ENCODE peak calls at places on chromosomes 6 and 20, in seven cellular contexts. X is IMR-90, N is heart left ventricle, A is A549, O is body of pancreas, R is sigmoid colon, V is breast epithelium. Q is an unnamed sample.
A peak's percentile ranks its signal among the peaks of the same experiment; 100 is the strongest.

GRCh38 chr20:37305839-37306238 is 16.4 kb downstream of the MANBAL start:
- DNase-seq in X (no peak), R (peak; percentile 42), O (no peak), V (no peak), A (no peak), N (no peak), Q (no peak)

GRCh38 chr20:40689943-40690835 is 1.2 kb upstream of the MAFB start:
- DNase-seq in V (peak; percentile 93), X (peak; percentile 79), A (peak; percentile 86), R (peak; percentile 95), O (peak; percentile 93), N (peak; percentile 89), Q (peak; percentile 90)

GRCh38 chr6:82259389-82259788 is 11.8 kb upstream of the IBTK start:
- DNase-seq in O (no peak), V (no peak), R (no peak), X (no peak), A (no peak), N (no peak), Q (no peak)

GRCh38 chr6:76681781-76682180 is 609.3 kb upstream of the IMPG1 start:
- DNase-seq in V (no peak), X (no peak), N (no peak), R (no peak), O (no peak), A (no peak), Q (no peak)

GRCh38 chr6:136647363-136647763 is 97.1 kb upstream of the MAP7 start:
- DNase-seq in V (no peak), R (no peak), A (no peak), O (no peak), N (peak; percentile 29), X (peak; percentile 97), Q (peak; percentile 41)

GRCh38 chr20:17621229-17621968 is 51.5 kb downstream of the DSTN start:
- DNase-seq in O (peak; percentile 17), V (peak; percentile 33), N (no peak), A (no peak), R (peak; percentile 62), X (no peak), Q (peak; percentile 51)

GRCh38 chr6:145895802-145896201 is 68.4 kb downstream of the SHPRH start:
- DNase-seq in V (no peak), R (no peak), O (no peak), N (no peak), X (peak; percentile 28), A (no peak), Q (no peak)

GRCh38 chr20:34249291-34249690 is 8.1 kb downstream of the ASIP start:
- DNase-seq in V (no peak), A (no peak), R (no peak), X (peak; percentile 71), O (no peak), N (no peak), Q (no peak)

GRCh38 chr6:46091080-46091478 is 38.7 kb upstream of the ENPP4 start:
- DNase-seq in A (no peak), V (no peak), R (no peak), O (no peak), X (no peak), N (no peak), Q (no peak)

DNA sequence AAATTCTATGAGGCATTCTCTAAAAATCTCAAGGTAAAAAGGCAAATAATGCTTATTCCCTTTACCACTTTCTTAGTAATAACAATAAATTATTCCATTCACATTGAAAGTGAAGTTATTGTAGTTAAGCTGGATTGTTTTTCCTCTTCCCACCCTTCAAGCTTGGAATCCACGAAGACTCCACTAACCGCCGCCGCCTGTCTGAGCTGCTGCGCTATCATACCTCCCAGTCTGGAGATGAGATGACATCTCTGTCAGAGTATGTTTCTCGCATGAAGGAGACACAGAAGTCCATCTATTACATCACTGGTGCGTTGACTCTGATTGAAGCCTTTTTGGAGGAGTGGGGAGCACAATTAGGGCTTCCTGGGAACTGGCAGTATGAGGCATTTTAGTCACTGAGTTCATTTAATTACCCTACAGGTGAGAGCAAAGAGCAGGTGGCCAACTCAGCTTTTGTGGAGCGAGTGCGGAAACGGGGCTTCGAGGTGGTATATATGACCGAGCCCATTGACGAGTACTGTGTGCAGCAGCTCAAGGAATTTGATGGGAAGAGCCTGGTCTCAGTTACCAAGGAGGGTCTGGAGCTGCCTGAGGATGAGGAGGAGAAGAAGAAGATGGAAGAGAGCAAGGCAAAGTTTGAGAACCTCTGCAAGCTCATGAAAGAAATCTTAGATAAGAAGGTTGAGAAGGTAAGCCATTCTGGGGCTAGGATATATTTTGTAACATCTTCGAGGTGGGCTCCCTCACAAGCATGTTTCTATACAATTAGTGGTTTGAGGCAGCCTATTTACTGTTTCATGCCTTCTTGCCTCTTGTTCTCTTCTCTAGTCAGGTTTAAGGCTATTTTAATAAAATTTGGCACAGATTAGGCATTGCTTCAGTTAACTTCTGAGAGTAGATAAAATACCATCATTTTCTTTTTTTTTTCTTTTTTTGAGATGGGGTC is 4.9 kb downstream of the HSP90AB1 start:
- DNase-seq in R (no peak), X (no peak), A (no peak), O (no peak), N (no peak), V (no peak), Q (no peak)
- TF ChIP-seq POLR2A in R (no peak), X (no peak), A (no peak), O (no peak), N (no peak), V (no peak), Q (no peak)

GRCh38 chr6:157761926-157762325 is 61.1 kb upstream of the SNX9 start:
- DNase-seq in V (no peak), A (no peak), O (no peak), X (no peak), R (no peak), N (no peak), Q (no peak)

GRCh38 chr6:157760137-157760536 is 62.9 kb upstream of the SNX9 start:
- DNase-seq in N (no peak), V (no peak), A (no peak), R (no peak), O (no peak), X (no peak), Q (no peak)

GRCh38 chr6:157762636-157763035 is 60.4 kb upstream of the SNX9 start:
- DNase-seq in V (no peak), R (no peak), X (no peak), N (no peak), A (peak; percentile 21), O (no peak), Q (no peak)

GRCh38 chr6:157760589-157761330 is 62.3 kb upstream of the SNX9 start:
- DNase-seq in O (no peak), X (peak; percentile 90), R (no peak), N (no peak), V (no peak), A (peak; percentile 20), Q (no peak)

GRCh38 chr6:157761331-157761921 is 61.6 kb upstream of the SNX9 start:
- DNase-seq in N (no peak), O (no peak), V (no peak), R (no peak), X (peak; percentile 76), A (no peak), Q (no peak)
- H3K4me1 ChIP-seq in N (peaks cover 8% of the 10 kb centered on the region), O (peaks cover 28% of the 10 kb centered on the region), V (peaks cover 20% of the 10 kb centered on the region), R (peaks cover 62% of the 10 kb centered on the region), X (peaks cover 36% of the 10 kb centered on the region), A (peaks cover 55% of the 10 kb centered on the region), Q (peaks cover 54% of the 10 kb centered on the region)

DNA sequence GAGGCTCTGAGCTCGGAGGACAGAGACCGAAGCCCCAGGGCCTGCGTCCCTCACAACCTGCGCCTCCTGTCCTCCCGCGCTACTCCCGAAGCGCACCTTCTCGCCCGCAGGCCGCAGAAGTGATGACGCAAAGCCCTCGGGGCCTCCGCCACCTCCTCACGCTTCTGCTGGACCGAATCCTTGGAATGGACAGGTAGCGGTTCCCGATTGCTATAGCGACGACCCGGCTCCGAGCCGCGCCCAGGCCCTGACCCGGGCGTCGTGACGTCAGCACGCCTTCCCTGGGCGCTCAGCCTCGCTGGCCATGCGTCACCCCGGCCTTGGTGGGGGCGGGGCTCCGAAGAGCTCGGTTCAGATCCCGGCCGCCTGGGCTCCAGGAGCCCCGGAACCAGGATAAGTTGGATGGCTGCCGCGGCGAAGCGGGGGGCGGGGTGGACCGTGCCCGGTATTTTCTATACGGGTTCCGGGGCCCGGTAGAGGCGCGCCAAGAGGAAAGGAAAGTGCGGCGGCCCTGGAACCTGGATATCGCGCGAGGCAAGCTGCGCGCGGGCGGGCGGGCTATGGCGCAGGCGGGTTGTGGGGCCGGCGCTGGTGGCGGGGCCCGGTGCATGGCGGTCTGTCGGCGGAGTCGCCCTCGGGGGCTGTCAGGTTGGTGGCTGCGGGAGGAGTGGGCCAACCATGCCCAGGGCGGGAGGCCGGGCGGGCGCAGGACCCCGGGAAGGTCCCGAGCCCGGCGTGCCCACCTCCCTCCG is at the start of gene ZNF76:
- DNase-seq in N (peak; percentile 98), O (peak; percentile 99), A (peak; percentile 96), R (peak; percentile 99), V (peak; percentile 96), X (peak; percentile 95), Q (peak; percentile 99)
- TF ChIP-seq POLR2A in N (peak; percentile 69), O (peak; percentile 67), A (peak; percentile 62), R (peak; percentile 50), V (peak; percentile 60), X (peak; percentile 58), Q (no peak)

DNA sequence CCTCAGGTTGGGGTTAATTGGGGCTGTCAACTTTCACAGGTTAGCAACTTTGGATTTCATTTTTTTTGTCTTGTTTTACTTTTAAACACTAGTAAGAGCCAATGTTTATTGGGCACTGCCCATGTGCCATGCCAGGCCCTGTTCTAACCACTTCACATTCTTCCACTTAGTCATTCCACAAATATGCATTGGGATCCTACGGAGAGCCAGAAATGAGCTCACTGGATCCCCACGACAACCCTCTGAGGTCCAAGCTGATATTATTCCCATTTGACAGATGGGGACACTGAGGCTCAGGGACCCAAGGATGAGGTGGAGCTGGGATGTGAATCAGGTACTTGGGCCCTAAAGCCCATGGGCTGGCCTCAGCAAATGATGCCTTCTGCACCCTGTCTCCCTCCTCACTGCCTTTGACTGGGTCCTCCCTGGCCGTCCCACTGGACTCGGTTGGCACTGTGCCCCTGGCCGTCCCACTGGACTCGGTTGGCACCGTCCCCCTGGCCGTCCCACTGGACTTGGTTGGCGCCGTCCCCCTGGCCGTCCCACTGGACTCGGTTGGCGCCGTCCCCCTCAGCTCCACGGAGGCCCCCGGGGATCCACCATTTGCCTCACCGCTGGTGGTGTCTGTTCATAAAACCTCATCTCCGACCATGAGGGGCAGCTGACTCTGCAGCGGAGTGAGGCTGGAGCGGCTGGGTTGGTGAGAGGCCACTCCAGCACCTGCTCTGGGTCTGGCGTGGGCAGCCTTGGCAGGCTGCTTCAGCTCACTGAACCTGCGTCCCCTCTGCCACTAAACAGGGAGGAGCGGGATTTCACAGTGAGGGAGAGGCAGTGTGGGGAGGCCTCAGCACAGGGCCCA is 4.8 kb upstream of the PMEPA1 start:
- DNase-seq in N (no peak), X (peak; percentile 69), R (no peak), V (no peak), O (no peak), A (peak; percentile 70), Q (no peak)
- H3K4me1 ChIP-seq in N (no peaks in the 10 kb centered on the region), X (peaks cover 18% of the 10 kb centered on the region), R (peaks cover 46% of the 10 kb centered on the region), V (no peaks in the 10 kb centered on the region), O (peaks cover 42% of the 10 kb centered on the region), A (peaks cover 75% of the 10 kb centered on the region), Q (peaks cover 79% of the 10 kb centered on the region)

Q was measured in stomach.